ENCODE peak calls at places on chromosomes 6 and 20, in five cellular contexts. Q is activated naive CD8-positive, alpha-beta T cell treated with anti-CD3 and anti-CD28 coated beads, Interleukin-2, amount 50 U/mL, for 24 hours; W is stimulated activated CD4-positive, alpha-beta T cell treated with anti-CD3 and anti-CD28 coated beads, Interleukin-12 subunit alpha, Interleukin-12 subunit beta, amount 100 ng/mL, for 24 hours; C is Calu3; N is progenitor cell of endocrine pancreas. P is an unnamed sample.

GRCh38 chr6:47094351-47094925 is 52.3 kb upstream of the ADGRF1 start:
- DNase-seq in Q (no peak), W (no peak), C (peak; percentile 83), N (no peak), P (no peak)

GRCh38 chr6:39273394-39273793 is 40.8 kb downstream of the KCNK17 start:
- DNase-seq in Q (no peak), W (no peak), C (no peak), N (no peak), P (no peak)

GRCh38 chr6:159899994-159900745 is 9.4 kb downstream of the MAS1 start:
- DNase-seq in Q (no peak), W (no peak), C (peak; percentile 13), N (no peak), P (no peak)

GRCh38 chr6:12233693-12234551 is 56.2 kb upstream of the EDN1 start:
- DNase-seq in Q (no peak), W (no peak), C (peak; percentile 29), N (no peak), P (peak; percentile 47)

GRCh38 chr6:15297895-15298590 is 52.2 kb downstream of the JARID2 start:
- DNase-seq in Q (no peak), W (no peak), C (no peak), N (no peak), P (no peak)

GRCh38 chr6:22095886-22096285 is 200.9 kb downstream of the PRL start:
- DNase-seq in Q (no peak), W (no peak), C (no peak), N (no peak), P (no peak)

GRCh38 chr6:90000864-90001731 is 106.8 kb downstream of the GJA10 start:
- DNase-seq in Q (no peak), W (no peak), C (peak; percentile 7), N (no peak), P (no peak)

GRCh38 chr20:1997483-1998192 is 3.8 kb upstream of the PDYN start:
- DNase-seq in Q (no peak), W (no peak), C (no peak), N (no peak), P (no peak)

GRCh38 chr20:2386516-2387179 is 5.9 kb downstream of the TGM6 start:
- DNase-seq in Q (no peak), W (no peak), C (no peak), N (no peak), P (no peak)

GRCh38 chr6:157811137-157811475 is 11.9 kb upstream of the SNX9 start:
- DNase-seq in Q (no peak), W (no peak), C (no peak), N (no peak), P (no peak)

GRCh38 chr20:23766531-23766930 is 15.8 kb upstream of the CST1 start:
- DNase-seq in Q (no peak), W (no peak), C (no peak), N (no peak), P (no peak)

GRCh38 chr6:47690791-47691190 is 7.6 kb upstream of the ADGRF4 start:
- DNase-seq in Q (no peak), W (no peak), C (no peak), N (no peak), P (no peak)

GRCh38 chr20:10508060-10508459 is 73.0 kb downstream of the SLX4IP start:
- DNase-seq in Q (no peak), W (no peak), C (no peak), N (no peak), P (no peak)

GRCh38 chr20:58695895-58696375 is 3.3 kb downstream of the NPEPL1 start:
- DNase-seq in Q (no peak), W (no peak), C (no peak), N (no peak), P (no peak)

GRCh38 chr20:59148713-59149493 is 14.7 kb upstream of the ZNF831 start:
- DNase-seq in Q (no peak), W (no peak), C (no peak), N (no peak), P (no peak)

GRCh38 chr6:17156112-17156921 is 54.5 kb downstream of the STMND1 start:
- DNase-seq in Q (peak; percentile 66), W (peak; percentile 8), C (peak; percentile 64), N (peak; percentile 47), P (peak; percentile 33)

GRCh38 chr6:43851204-43851855 is 81.3 kb downstream of the VEGFA start:
- DNase-seq in Q (no peak), W (no peak), C (peak; percentile 36), N (no peak), P (no peak)

GRCh38 chr6:158876886-158877285 is 57.7 kb upstream of the EZR start:
- DNase-seq in Q (no peak), W (no peak), C (no peak), N (no peak), P (no peak)

GRCh38 chr20:6611911-6612614 is 155.4 kb upstream of the BMP2 start:
- DNase-seq in Q (no peak), W (no peak), C (peak; percentile 18), N (no peak), P (no peak)

GRCh38 chr6:90326404-90327057 is 29.9 kb upstream of the BACH2 start:
- DNase-seq in Q (no peak), W (no peak), C (no peak), N (no peak), P (no peak)

GRCh38 chr6:168908166-168908565 is 345.5 kb downstream of the THBS2 start:
- DNase-seq in Q (no peak), W (no peak), C (no peak), N (no peak), P (no peak)

GRCh38 chr6:170072246-170072645 is 218.6 kb downstream of the DLL1 start:
- DNase-seq in Q (no peak), W (no peak), C (no peak), N (no peak), P (no peak)

GRCh38 chr6:44529506-44529905 is 142.0 kb downstream of the CDC5L start:
- DNase-seq in Q (no peak), W (no peak), C (no peak), N (no peak), P (no peak)

GRCh38 chr6:122405417-122405816 is 6.0 kb downstream of the HSF2 start:
- DNase-seq in Q (no peak), W (no peak), C (no peak), N (no peak), P (no peak)

GRCh38 chr6:106608080-106608668 is 21.1 kb downstream of the RTN4IP1 start:
- DNase-seq in Q (no peak), W (no peak), C (peak; percentile 58), N (no peak), P (no peak)

GRCh38 chr20:44805991-44806729 is 4.2 kb downstream of the RIMS4 start:
- DNase-seq in Q (no peak), W (no peak), C (no peak), N (no peak), P (no peak)

GRCh38 chr6:111573892-111574800 is 31.5 kb downstream of the TRAF3IP2 start:
- DNase-seq in Q (no peak), W (no peak), C (no peak), N (no peak), P (no peak)

GRCh38 chr6:34189806-34190503 is 44.1 kb upstream of the GRM4 start:
- DNase-seq in Q (peak; percentile 42), W (no peak), C (no peak), N (no peak), P (no peak)

GRCh38 chr20:57292611-57293010 is 26.2 kb upstream of the BMP7 start:
- DNase-seq in Q (no peak), W (no peak), C (no peak), N (no peak), P (no peak)

GRCh38 chr20:59141818-59142581 is 21.6 kb upstream of the ZNF831 start:
- DNase-seq in Q (no peak), W (no peak), C (no peak), N (no peak), P (no peak)

GRCh38 chr20:4327956-4328355 is 312.6 kb upstream of the RNF24 start:
- DNase-seq in Q (no peak), W (no peak), C (no peak), N (no peak), P (no peak)

GRCh38 chr6:13485923-13486557 is 1.4 kb downstream of the GFOD1 start:
- DNase-seq in Q (peak; percentile 46), W (no peak), C (peak; percentile 17), N (no peak), P (peak; percentile 55)

GRCh38 chr6:78397537-78397936 is 469.8 kb upstream of the IRAK1BP1 start:
- DNase-seq in Q (no peak), W (no peak), C (no peak), N (no peak), P (no peak)

GRCh38 chr20:45969712-45970634 is 2.0 kb downstream of the ZNF335 start:
- DNase-seq in Q (no peak), W (no peak), C (peak; percentile 67), N (no peak), P (peak; percentile 52)

GRCh38 chr20:21074605-21075336 is 31.4 kb downstream of the LINC00237 start:
- DNase-seq in Q (no peak), W (no peak), C (no peak), N (no peak), P (no peak)